ENCODE peak calls at places on chromosomes 13 and 19, in seven cellular contexts. One of them, this sample, is unnamed.

GRCh38 chr19:3411636-3412035 is 45.3 kb downstream of the NFIC start:
- DNase-seq in cardiac fibroblast: no peak
- DNase-seq in uterus: no peak
- DNase-seq in NCI-H524 treated with DMSO at 0.1 percent for 48 hours: no peak
- DNase-seq in epithelial cell of esophagus: no peak
- DNase-seq in activated gamma-delta T cell treated with Interleukin-2 at 50 U/mL for 16 hours: no peak
- DNase-seq in midbrain: no peak
- DNase-seq in this sample: no peak

GRCh38 chr13:36332986-36333385 is 13.2 kb downstream of the SPART start:
- DNase-seq in midbrain: no peak
- DNase-seq in activated gamma-delta T cell treated with Interleukin-2 at 50 U/mL for 16 hours: no peak
- DNase-seq in cardiac fibroblast: peak; percentile 70
- DNase-seq in epithelial cell of esophagus: peak; percentile 46
- DNase-seq in NCI-H524 treated with DMSO at 0.1 percent for 48 hours: no peak
- DNase-seq in uterus: no peak
- DNase-seq in this sample: no peak

GRCh38 chr19:55069137-55069858 is 6.3 kb upstream of the RDH13 start:
- DNase-seq in midbrain: no peak
- DNase-seq in uterus: no peak
- DNase-seq in cardiac fibroblast: peak; percentile 28
- DNase-seq in activated gamma-delta T cell treated with Interleukin-2 at 50 U/mL for 16 hours: no peak
- DNase-seq in NCI-H524 treated with DMSO at 0.1 percent for 48 hours: no peak
- DNase-seq in epithelial cell of esophagus: peak; percentile 93
- DNase-seq in this sample: no peak

GRCh38 chr13:105846923-105847322 is 688.5 kb downstream of the EFNB2 start:
- DNase-seq in activated gamma-delta T cell treated with Interleukin-2 at 50 U/mL for 16 hours: no peak
- DNase-seq in epithelial cell of esophagus: no peak
- DNase-seq in midbrain: no peak
- DNase-seq in uterus: no peak
- DNase-seq in cardiac fibroblast: no peak
- DNase-seq in NCI-H524 treated with DMSO at 0.1 percent for 48 hours: no peak
- DNase-seq in this sample: no peak

GRCh38 chr19:2455481-2456300 is 1.1 kb downstream of the LMNB2 start:
- DNase-seq in epithelial cell of esophagus: peak; percentile 25
- DNase-seq in NCI-H524 treated with DMSO at 0.1 percent for 48 hours: no peak
- DNase-seq in midbrain: no peak
- DNase-seq in uterus: peak; percentile 42
- DNase-seq in cardiac fibroblast: peak; percentile 8
- DNase-seq in activated gamma-delta T cell treated with Interleukin-2 at 50 U/mL for 16 hours: peak; percentile 38
- DNase-seq in this sample: peak; percentile 26

GRCh38 chr19:42066075-42066754 is 3.8 kb downstream of the GRIK5 start:
- DNase-seq in cardiac fibroblast: peak; percentile 27
- DNase-seq in NCI-H524 treated with DMSO at 0.1 percent for 48 hours: peak; percentile 25
- DNase-seq in uterus: no peak
- DNase-seq in midbrain: peak; percentile 9
- DNase-seq in epithelial cell of esophagus: peak; percentile 61
- DNase-seq in activated gamma-delta T cell treated with Interleukin-2 at 50 U/mL for 16 hours: no peak
- DNase-seq in this sample: no peak

GRCh38 chr13:48586591-48587103 is 53.8 kb upstream of the RCBTB2 start:
- DNase-seq in cardiac fibroblast: no peak
- DNase-seq in NCI-H524 treated with DMSO at 0.1 percent for 48 hours: no peak
- DNase-seq in epithelial cell of esophagus: no peak
- DNase-seq in activated gamma-delta T cell treated with Interleukin-2 at 50 U/mL for 16 hours: no peak
- DNase-seq in uterus: peak; percentile 37
- DNase-seq in midbrain: peak; percentile 45
- DNase-seq in this sample: no peak

GRCh38 chr19:30677702-30678101 is 305.5 kb downstream of the ZNF536 start:
- DNase-seq in activated gamma-delta T cell treated with Interleukin-2 at 50 U/mL for 16 hours: no peak
- DNase-seq in uterus: no peak
- DNase-seq in NCI-H524 treated with DMSO at 0.1 percent for 48 hours: no peak
- DNase-seq in midbrain: no peak
- DNase-seq in epithelial cell of esophagus: no peak
- DNase-seq in cardiac fibroblast: no peak
- DNase-seq in this sample: no peak

GRCh38 chr19:1098177-1099051 is 3.2 kb upstream of the POLR2E start:
- DNase-seq in NCI-H524 treated with DMSO at 0.1 percent for 48 hours: no peak
- DNase-seq in uterus: no peak
- DNase-seq in epithelial cell of esophagus: peak; percentile 93
- DNase-seq in activated gamma-delta T cell treated with Interleukin-2 at 50 U/mL for 16 hours: no peak
- DNase-seq in midbrain: no peak
- DNase-seq in cardiac fibroblast: no peak
- DNase-seq in this sample: no peak

GRCh38 chr13:73225983-73226382 is 167.2 kb downstream of the KLF5 start:
- DNase-seq in epithelial cell of esophagus: no peak
- DNase-seq in midbrain: no peak
- DNase-seq in activated gamma-delta T cell treated with Interleukin-2 at 50 U/mL for 16 hours: no peak
- DNase-seq in uterus: no peak
- DNase-seq in cardiac fibroblast: peak; percentile 24
- DNase-seq in NCI-H524 treated with DMSO at 0.1 percent for 48 hours: no peak
- DNase-seq in this sample: no peak

GRCh38 chr13:26881154-26881553 is 120.6 kb upstream of the GPR12 start:
- DNase-seq in uterus: no peak
- DNase-seq in NCI-H524 treated with DMSO at 0.1 percent for 48 hours: no peak
- DNase-seq in epithelial cell of esophagus: peak; percentile 11
- DNase-seq in cardiac fibroblast: peak; percentile 50
- DNase-seq in activated gamma-delta T cell treated with Interleukin-2 at 50 U/mL for 16 hours: no peak
- DNase-seq in midbrain: no peak
- DNase-seq in this sample: no peak

GRCh38 chr13:113537909-113538688 is 46.5 kb upstream of the TFDP1 start:
- DNase-seq in cardiac fibroblast: no peak
- DNase-seq in midbrain: no peak
- DNase-seq in epithelial cell of esophagus: no peak
- DNase-seq in NCI-H524 treated with DMSO at 0.1 percent for 48 hours: no peak
- DNase-seq in uterus: no peak
- DNase-seq in activated gamma-delta T cell treated with Interleukin-2 at 50 U/mL for 16 hours: no peak
- DNase-seq in this sample: no peak

GRCh38 chr13:106619688-106620555 is 52.0 kb upstream of the ARGLU1 start:
- DNase-seq in midbrain: peak; percentile 63
- DNase-seq in activated gamma-delta T cell treated with Interleukin-2 at 50 U/mL for 16 hours: peak; percentile 8
- DNase-seq in epithelial cell of esophagus: peak; percentile 69
- DNase-seq in uterus: no peak
- DNase-seq in NCI-H524 treated with DMSO at 0.1 percent for 48 hours: peak; percentile 15
- DNase-seq in cardiac fibroblast: peak; percentile 77
- DNase-seq in this sample: peak; percentile 30

GRCh38 chr13:101149735-101150380 is 266.4 kb downstream of the NALCN start:
- DNase-seq in activated gamma-delta T cell treated with Interleukin-2 at 50 U/mL for 16 hours: no peak
- DNase-seq in NCI-H524 treated with DMSO at 0.1 percent for 48 hours: no peak
- DNase-seq in uterus: no peak
- DNase-seq in epithelial cell of esophagus: peak; percentile 17
- DNase-seq in cardiac fibroblast: peak; percentile 70
- DNase-seq in midbrain: no peak
- DNase-seq in this sample: no peak

GRCh38 chr19:21256722-21257121 is 72.5 kb downstream of the ZNF708 start:
- DNase-seq in NCI-H524 treated with DMSO at 0.1 percent for 48 hours: no peak
- DNase-seq in uterus: no peak
- DNase-seq in midbrain: no peak
- DNase-seq in cardiac fibroblast: peak; percentile 34
- DNase-seq in activated gamma-delta T cell treated with Interleukin-2 at 50 U/mL for 16 hours: no peak
- DNase-seq in epithelial cell of esophagus: peak; percentile 69
- DNase-seq in this sample: no peak

GRCh38 chr13:104809483-104809882 is 1726.0 kb downstream of the EFNB2 start:
- DNase-seq in cardiac fibroblast: peak; percentile 52
- DNase-seq in activated gamma-delta T cell treated with Interleukin-2 at 50 U/mL for 16 hours: no peak
- DNase-seq in midbrain: no peak
- DNase-seq in epithelial cell of esophagus: peak; percentile 54
- DNase-seq in NCI-H524 treated with DMSO at 0.1 percent for 48 hours: no peak
- DNase-seq in uterus: no peak
- DNase-seq in this sample: no peak

GRCh38 chr19:2081873-2082810 is 14.0 kb downstream of the MOB3A start:
- DNase-seq in NCI-H524 treated with DMSO at 0.1 percent for 48 hours: no peak
- DNase-seq in activated gamma-delta T cell treated with Interleukin-2 at 50 U/mL for 16 hours: peak; percentile 50
- DNase-seq in midbrain: no peak
- DNase-seq in uterus: no peak
- DNase-seq in cardiac fibroblast: no peak
- DNase-seq in epithelial cell of esophagus: no peak
- DNase-seq in this sample: no peak

GRCh38 chr19:19098703-19099632 is 35.2 kb downstream of the SLC25A42 start:
- DNase-seq in epithelial cell of esophagus: no peak
- DNase-seq in NCI-H524 treated with DMSO at 0.1 percent for 48 hours: no peak
- DNase-seq in midbrain: no peak
- DNase-seq in activated gamma-delta T cell treated with Interleukin-2 at 50 U/mL for 16 hours: no peak
- DNase-seq in uterus: no peak
- DNase-seq in cardiac fibroblast: no peak
- DNase-seq in this sample: no peak

GRCh38 chr19:3737487-3738205 is 23.8 kb downstream of the APBA3 start:
- DNase-seq in uterus: no peak
- DNase-seq in NCI-H524 treated with DMSO at 0.1 percent for 48 hours: no peak
- DNase-seq in epithelial cell of esophagus: no peak
- DNase-seq in cardiac fibroblast: no peak
- DNase-seq in activated gamma-delta T cell treated with Interleukin-2 at 50 U/mL for 16 hours: no peak
- DNase-seq in midbrain: no peak
- DNase-seq in this sample: no peak

GRCh38 chr19:41427647-41428480 is 690 bp upstream of the B3GNT8 start:
- DNase-seq in epithelial cell of esophagus: peak; percentile 24
- DNase-seq in uterus: peak; percentile 32
- DNase-seq in activated gamma-delta T cell treated with Interleukin-2 at 50 U/mL for 16 hours: peak; percentile 65
- DNase-seq in cardiac fibroblast: no peak
- DNase-seq in midbrain: no peak
- DNase-seq in NCI-H524 treated with DMSO at 0.1 percent for 48 hours: no peak
- DNase-seq in this sample: peak; percentile 34

GRCh38 chr19:2524840-2525723 is 49.2 kb downstream of the GADD45B start:
- DNase-seq in activated gamma-delta T cell treated with Interleukin-2 at 50 U/mL for 16 hours: no peak
- DNase-seq in uterus: no peak
- DNase-seq in epithelial cell of esophagus: peak; percentile 85
- DNase-seq in NCI-H524 treated with DMSO at 0.1 percent for 48 hours: no peak
- DNase-seq in cardiac fibroblast: peak; percentile 88
- DNase-seq in midbrain: no peak
- DNase-seq in this sample: no peak

GRCh38 chr19:57362419-57362818 is 932 bp upstream of the TRAPPC2B start:
- DNase-seq in activated gamma-delta T cell treated with Interleukin-2 at 50 U/mL for 16 hours: no peak
- DNase-seq in midbrain: no peak
- DNase-seq in uterus: no peak
- DNase-seq in cardiac fibroblast: no peak
- DNase-seq in NCI-H524 treated with DMSO at 0.1 percent for 48 hours: no peak
- DNase-seq in epithelial cell of esophagus: no peak
- DNase-seq in this sample: no peak

GRCh38 chr13:93956416-93956815 is 523.1 kb downstream of the DCT start:
- DNase-seq in epithelial cell of esophagus: no peak
- DNase-seq in uterus: no peak
- DNase-seq in midbrain: no peak
- DNase-seq in NCI-H524 treated with DMSO at 0.1 percent for 48 hours: no peak
- DNase-seq in cardiac fibroblast: no peak
- DNase-seq in activated gamma-delta T cell treated with Interleukin-2 at 50 U/mL for 16 hours: no peak
- DNase-seq in this sample: no peak

GRCh38 chr19:23526302-23526701 is 131.0 kb upstream of the ZNF91 start:
- DNase-seq in activated gamma-delta T cell treated with Interleukin-2 at 50 U/mL for 16 hours: no peak
- DNase-seq in uterus: no peak
- DNase-seq in NCI-H524 treated with DMSO at 0.1 percent for 48 hours: no peak
- DNase-seq in cardiac fibroblast: no peak
- DNase-seq in epithelial cell of esophagus: peak; percentile 65
- DNase-seq in midbrain: no peak
- DNase-seq in this sample: no peak

GRCh38 chr19:55117063-55117635 is 288 bp downstream of the PPP1R12C start:
- DNase-seq in NCI-H524 treated with DMSO at 0.1 percent for 48 hours: no peak
- DNase-seq in midbrain: no peak
- DNase-seq in epithelial cell of esophagus: no peak
- DNase-seq in uterus: no peak
- DNase-seq in cardiac fibroblast: no peak
- DNase-seq in activated gamma-delta T cell treated with Interleukin-2 at 50 U/mL for 16 hours: no peak
- DNase-seq in this sample: peak; percentile 22

GRCh38 chr13:67117010-67117550 is 113.1 kb downstream of the PCDH9 start:
- DNase-seq in activated gamma-delta T cell treated with Interleukin-2 at 50 U/mL for 16 hours: no peak
- DNase-seq in epithelial cell of esophagus: no peak
- DNase-seq in cardiac fibroblast: no peak
- DNase-seq in midbrain: peak; percentile 74
- DNase-seq in uterus: no peak
- DNase-seq in NCI-H524 treated with DMSO at 0.1 percent for 48 hours: no peak
- DNase-seq in this sample: no peak

GRCh38 chr13:108115739-108116138 is 99.6 kb downstream of the LIG4 start:
- DNase-seq in midbrain: no peak
- DNase-seq in uterus: no peak
- DNase-seq in cardiac fibroblast: no peak
- DNase-seq in epithelial cell of esophagus: no peak
- DNase-seq in activated gamma-delta T cell treated with Interleukin-2 at 50 U/mL for 16 hours: no peak
- DNase-seq in NCI-H524 treated with DMSO at 0.1 percent for 48 hours: no peak
- DNase-seq in this sample: no peak

GRCh38 chr19:6528544-6529121 is 2.2 kb upstream of the TNFSF9 start:
- DNase-seq in cardiac fibroblast: peak; percentile 16
- DNase-seq in activated gamma-delta T cell treated with Interleukin-2 at 50 U/mL for 16 hours: no peak
- DNase-seq in midbrain: peak; percentile 40
- DNase-seq in uterus: no peak
- DNase-seq in epithelial cell of esophagus: no peak
- DNase-seq in NCI-H524 treated with DMSO at 0.1 percent for 48 hours: no peak
- DNase-seq in this sample: no peak

GRCh38 chr13:58574791-58575190 is 943.2 kb downstream of the PCDH17 start:
- DNase-seq in NCI-H524 treated with DMSO at 0.1 percent for 48 hours: no peak
- DNase-seq in cardiac fibroblast: no peak
- DNase-seq in uterus: no peak
- DNase-seq in epithelial cell of esophagus: no peak
- DNase-seq in midbrain: no peak
- DNase-seq in activated gamma-delta T cell treated with Interleukin-2 at 50 U/mL for 16 hours: no peak
- DNase-seq in this sample: no peak

GRCh38 chr19:49515767-49516166 is 3.3 kb downstream of the FCGRT start:
- DNase-seq in midbrain: peak; percentile 27
- DNase-seq in cardiac fibroblast: peak; percentile 43
- DNase-seq in NCI-H524 treated with DMSO at 0.1 percent for 48 hours: no peak
- DNase-seq in activated gamma-delta T cell treated with Interleukin-2 at 50 U/mL for 16 hours: no peak
- DNase-seq in uterus: no peak
- DNase-seq in epithelial cell of esophagus: no peak
- DNase-seq in this sample: no peak

GRCh38 chr19:29503785-29504184 is 22.0 kb upstream of the VSTM2B start:
- DNase-seq in activated gamma-delta T cell treated with Interleukin-2 at 50 U/mL for 16 hours: no peak
- DNase-seq in epithelial cell of esophagus: no peak
- DNase-seq in midbrain: no peak
- DNase-seq in NCI-H524 treated with DMSO at 0.1 percent for 48 hours: no peak
- DNase-seq in cardiac fibroblast: no peak
- DNase-seq in uterus: no peak
- DNase-seq in this sample: no peak

GRCh38 chr19:47572635-47573034 is 313 bp downstream of the ZNF541 start:
- DNase-seq in epithelial cell of esophagus: no peak
- DNase-seq in midbrain: no peak
- DNase-seq in cardiac fibroblast: no peak
- DNase-seq in activated gamma-delta T cell treated with Interleukin-2 at 50 U/mL for 16 hours: no peak
- DNase-seq in NCI-H524 treated with DMSO at 0.1 percent for 48 hours: no peak
- DNase-seq in uterus: no peak
- DNase-seq in this sample: no peak

GRCh38 chr13:89465366-89465765 is 1794.2 kb downstream of the SLITRK5 start:
- DNase-seq in uterus: no peak
- DNase-seq in cardiac fibroblast: peak; percentile 10
- DNase-seq in midbrain: no peak
- DNase-seq in activated gamma-delta T cell treated with Interleukin-2 at 50 U/mL for 16 hours: no peak
- DNase-seq in epithelial cell of esophagus: peak; percentile 78
- DNase-seq in NCI-H524 treated with DMSO at 0.1 percent for 48 hours: no peak
- DNase-seq in this sample: no peak

GRCh38 chr13:112447306-112447705 is 71.2 kb downstream of the SPACA7 start:
- DNase-seq in epithelial cell of esophagus: no peak
- DNase-seq in midbrain: no peak
- DNase-seq in uterus: no peak
- DNase-seq in activated gamma-delta T cell treated with Interleukin-2 at 50 U/mL for 16 hours: no peak
- DNase-seq in cardiac fibroblast: no peak
- DNase-seq in NCI-H524 treated with DMSO at 0.1 percent for 48 hours: no peak
- DNase-seq in this sample: no peak

GRCh38 chr19:1780272-1780957 is 27.1 kb downstream of the ONECUT3 start:
- DNase-seq in uterus: no peak
- DNase-seq in cardiac fibroblast: peak; percentile 43
- DNase-seq in NCI-H524 treated with DMSO at 0.1 percent for 48 hours: no peak
- DNase-seq in epithelial cell of esophagus: no peak
- DNase-seq in midbrain: no peak
- DNase-seq in activated gamma-delta T cell treated with Interleukin-2 at 50 U/mL for 16 hours: no peak
- DNase-seq in this sample: no peak

GRCh38 chr13:35712907-35713685 is 236.6 kb upstream of the MAB21L1 start:
- DNase-seq in NCI-H524 treated with DMSO at 0.1 percent for 48 hours: no peak
- DNase-seq in epithelial cell of esophagus: peak; percentile 16
- DNase-seq in uterus: no peak
- DNase-seq in cardiac fibroblast: peak; percentile 42
- DNase-seq in activated gamma-delta T cell treated with Interleukin-2 at 50 U/mL for 16 hours: no peak
- DNase-seq in midbrain: no peak
- DNase-seq in this sample: no peak

GRCh38 chr19:45667620-45668341 is at the start of gene GIPR:
- DNase-seq in epithelial cell of esophagus: peak; percentile 91
- DNase-seq in NCI-H524 treated with DMSO at 0.1 percent for 48 hours: no peak
- DNase-seq in cardiac fibroblast: peak; percentile 31
- DNase-seq in midbrain: no peak
- DNase-seq in uterus: no peak
- DNase-seq in activated gamma-delta T cell treated with Interleukin-2 at 50 U/mL for 16 hours: peak; percentile 53
- DNase-seq in this sample: peak; percentile 36

GRCh38 chr19:23832717-23833327 is 74.1 kb upstream of the ZNF681 start:
- DNase-seq in cardiac fibroblast: no peak
- DNase-seq in NCI-H524 treated with DMSO at 0.1 percent for 48 hours: no peak
- DNase-seq in epithelial cell of esophagus: no peak
- DNase-seq in midbrain: no peak
- DNase-seq in activated gamma-delta T cell treated with Interleukin-2 at 50 U/mL for 16 hours: no peak
- DNase-seq in uterus: no peak
- DNase-seq in this sample: no peak

This sample was measured in CD8-positive, alpha-beta T cell.